ENCODE peak calls at places on chromosome 22, in six cellular contexts. X, F, H, J, T and M are unnamed samples. For H3K4me1, the result is how much of the 10 kb centered on the place peaks cover.

GRCh38 chr22:24819941-24820461 is 14.0 kb downstream of the SGSM1 start:
- DNase-seq in X (peak), F (peak), H (peak), J (no peak), T (no peak), M (no peak)

GRCh38 chr22:22045576-22046335 is 63.2 kb upstream of the TOP3B start:
- DNase-seq in X (no peak), F (no peak), H (no peak), J (no peak), T (no peak), M (no peak)

GRCh38 chr22:45837507-45837906 is 139.5 kb downstream of the WNT7B start:
- DNase-seq in X (no peak), F (no peak), H (no peak), J (no peak), T (no peak), M (no peak)

GRCh38 chr22:20567371-20567847 is 60.0 kb downstream of the MED15 start:
- DNase-seq in X (peak), F (no peak), H (no peak), J (no peak), T (peak), M (no peak)

GRCh38 chr22:40748388-40748970 is 69.2 kb downstream of the MCHR1 start:
- DNase-seq in X (no peak), F (no peak), H (no peak), J (no peak), T (no peak), M (no peak)

GRCh38 chr22:44094751-44095302 is 70.7 kb downstream of the PARVB start:
- DNase-seq in X (no peak), F (no peak), H (no peak), J (no peak), T (no peak), M (no peak)

GRCh38 chr22:18962308-18962635 is 26.2 kb upstream of the PRODH start:
- DNase-seq in X (no peak), F (no peak), H (peak), J (no peak), T (no peak), M (no peak)

GRCh38 chr22:19292262-19293230 is 1.0 kb upstream of the CLTCL1 start:
- DNase-seq in X (peak), F (peak), H (peak), J (no peak), T (no peak), M (peak)

GRCh38 chr22:47225080-47225930 is 462.9 kb downstream of the TBC1D22A start:
- DNase-seq in X (no peak), F (no peak), H (no peak), J (no peak), T (no peak), M (no peak)

GRCh38 chr22:31639640-31640039 is 22.4 kb downstream of the PISD start:
- DNase-seq in X (no peak), F (no peak), H (no peak), J (no peak), T (peak), M (no peak)

GRCh38 chr22:42419328-42419881 is 12.8 kb downstream of the NFAM1 start:
- DNase-seq in X (no peak), F (no peak), H (no peak), J (no peak), T (no peak), M (no peak)

GRCh38 chr22:26563022-26563421 is 26.9 kb downstream of the TPST2 start:
- DNase-seq in X (no peak), F (no peak), H (no peak), J (no peak), T (no peak), M (no peak)

GRCh38 chr22:23306438-23306921 is 126.2 kb downstream of the BCR start:
- DNase-seq in X (no peak), F (no peak), H (peak), J (no peak), T (peak), M (no peak)

GRCh38 chr22:46848227-46848626 is 85.8 kb downstream of the TBC1D22A start:
- DNase-seq in X (no peak), F (no peak), H (no peak), J (no peak), T (peak), M (no peak)

GRCh38 chr22:42678894-42679293 is 29.7 kb upstream of the CYB5R3 start:
- DNase-seq in X (no peak), F (no peak), H (no peak), J (no peak), T (no peak), M (no peak)

GRCh38 chr22:49963647-49964026 is 3.1 kb downstream of the PIM3 start:
- DNase-seq in X (peak), F (peak), H (peak), J (peak), T (no peak), M (peak)
- H3K4me1 ChIP-seq in X (half or more), F (under half), H (under half), J (under half), T (under half), M (half or more)

GRCh38 chr22:35464399-35464798 is 64.5 kb downstream of the MCM5 start:
- DNase-seq in X (no peak), F (no peak), H (no peak), J (no peak), T (no peak), M (no peak)

GRCh38 chr22:35465109-35465701 is 65.3 kb downstream of the MCM5 start:
- DNase-seq in X (peak), F (no peak), H (no peak), J (no peak), T (no peak), M (peak)

GRCh38 chr22:35470903-35471321 is 69.7 kb upstream of the RASD2 start:
- DNase-seq in X (no peak), F (no peak), H (no peak), J (no peak), T (no peak), M (no peak)

GRCh38 chr22:35463231-35463933 is 63.4 kb downstream of the MCM5 start:
- DNase-seq in X (no peak), F (no peak), H (no peak), J (no peak), T (no peak), M (no peak)

GRCh38 chr22:35467788-35468187 is 67.8 kb downstream of the MCM5 start:
- DNase-seq in X (peak), F (peak), H (peak), J (peak), T (peak), M (peak)
- TF ChIP-seq CTCF in X (no peak), F (no peak), H (no peak), J (no peak), T (no peak), M (no peak)

GRCh38 chr22:37848587-37849088 is 581 bp upstream of the EIF3L start:
- DNase-seq in X (no peak), F (no peak), H (no peak), J (no peak), T (peak), M (no peak)

GRCh38 chr22:37842015-37842793 is 1.9 kb downstream of the ANKRD54 start:
- DNase-seq in X (no peak), F (peak), H (no peak), J (no peak), T (no peak), M (no peak)

GRCh38 chr22:37846433-37846832 is 2.3 kb upstream of the ANKRD54 start:
- DNase-seq in X (no peak), F (no peak), H (no peak), J (no peak), T (no peak), M (no peak)

GRCh38 chr22:37843746-37844089 is 416 bp downstream of the ANKRD54 start:
- DNase-seq in X (peak), F (peak), H (no peak), J (peak), T (no peak), M (no peak)

DNA sequence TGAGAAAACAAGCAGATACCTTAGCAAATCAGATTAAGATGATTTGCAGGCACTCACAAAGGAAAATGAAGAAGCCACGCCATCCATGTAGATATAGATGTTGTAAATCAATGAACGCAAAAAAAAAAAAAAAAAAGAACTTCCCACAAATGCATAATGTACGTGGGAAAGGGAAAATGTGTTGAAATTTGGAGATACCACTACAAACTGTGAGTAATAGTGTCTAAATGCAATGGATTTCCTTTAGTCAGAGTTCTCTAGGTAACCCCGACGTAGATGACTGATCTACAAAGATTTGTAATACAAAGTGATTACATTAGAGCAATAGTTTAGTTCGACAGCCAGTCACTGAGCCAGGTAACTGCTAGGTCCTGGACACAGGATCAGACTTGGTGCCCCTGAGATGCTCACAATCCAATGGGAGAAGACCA is 785 bp upstream of the ANKRD54 start:
- DNase-seq in X (no peak), F (no peak), H (no peak), J (no peak), T (no peak), M (no peak)
- H3K27ac ChIP-seq in X (peak), F (peak), H (peak), J (no peak), T (peak), M (peak)

GRCh38 chr22:35327690-35328471 is 28.2 kb downstream of the TOM1 start:
- DNase-seq in X (no peak), F (no peak), H (no peak), J (no peak), T (no peak), M (no peak)
- H3K4me1 ChIP-seq in X (half or more), F (under half), H (under half), J (under half), T (under half), M (under half)

GRCh38 chr22:50342651-50343540 is at the start of gene PPP6R2:
- DNase-seq in X (peak), F (peak), H (peak), J (peak), T (peak), M (peak)
- TF ChIP-seq CTCF in X (peak), F (no peak), H (no peak), J (no peak), T (no peak), M (no peak)

GRCh38 chr22:30116362-30117117 is 36.3 kb downstream of the HORMAD2 start:
- DNase-seq in X (no peak), F (no peak), H (no peak), J (no peak), T (peak), M (no peak)
- H3K27ac ChIP-seq in X (no peak), F (no peak), H (no peak), J (no peak), T (peak), M (no peak)

GRCh38 chr22:49929553-49929979 is 11.1 kb downstream of the CRELD2 start:
- DNase-seq in X (peak), F (peak), H (peak), J (no peak), T (no peak), M (no peak)

GRCh38 chr22:49927483-49928184 is 9.2 kb downstream of the CRELD2 start:
- DNase-seq in X (no peak), F (no peak), H (no peak), J (no peak), T (no peak), M (no peak)

GRCh38 chr22:49928571-49929552 is 10.4 kb downstream of the CRELD2 start:
- DNase-seq in X (no peak), F (no peak), H (no peak), J (no peak), T (no peak), M (no peak)

GRCh38 chr22:49926916-49927315 is 8.5 kb downstream of the CRELD2 start:
- DNase-seq in X (no peak), F (no peak), H (no peak), J (no peak), T (no peak), M (no peak)

GRCh38 chr22:49928185-49928495 is 9.7 kb downstream of the CRELD2 start:
- DNase-seq in X (no peak), F (no peak), H (no peak), J (no peak), T (no peak), M (no peak)
- H3K4me1 ChIP-seq in X (under half), F (under half), H (under half), J (under half), T (under half), M (under half)

GRCh38 chr22:29315286-29316195 is at the start of gene RASL10A:
- DNase-seq in X (no peak), F (no peak), H (no peak), J (no peak), T (peak), M (no peak)

GRCh38 chr22:29319072-29319471 is 3.6 kb upstream of the RASL10A start:
- DNase-seq in X (no peak), F (no peak), H (no peak), J (no peak), T (no peak), M (no peak)

GRCh38 chr22:29325356-29325755 is 9.9 kb upstream of the RASL10A start:
- DNase-seq in X (no peak), F (no peak), H (no peak), J (no peak), T (no peak), M (no peak)

GRCh38 chr22:29316429-29316828 is 932 bp upstream of the RASL10A start:
- DNase-seq in X (no peak), F (no peak), H (no peak), J (no peak), T (no peak), M (no peak)

DNA sequence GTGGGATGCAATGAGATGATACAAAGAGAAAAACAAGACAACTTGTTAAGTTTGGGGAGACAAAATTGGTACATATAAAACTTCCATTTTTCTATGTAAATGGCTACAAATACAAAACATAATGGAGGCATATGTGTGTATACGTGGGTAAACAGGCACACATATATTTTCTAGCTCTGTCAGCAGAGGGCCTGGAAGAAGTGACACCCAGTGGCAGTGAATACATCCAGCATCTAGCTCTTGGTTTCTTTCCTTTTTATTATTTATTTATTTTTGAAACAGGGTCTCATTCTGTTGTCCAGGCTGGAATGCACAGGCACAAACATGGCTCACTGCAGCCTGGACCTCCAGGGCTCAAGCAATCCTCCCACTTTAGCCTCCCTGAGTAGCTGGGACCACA is 5.0 kb upstream of the RASL10A start:
- DNase-seq in X (no peak), F (no peak), H (no peak), J (no peak), T (no peak), M (no peak)
- TF ChIP-seq CTCF in X (peak), F (no peak), H (no peak), J (no peak), T (peak), M (no peak)